ENCODE peak calls at places on chromosome 22, in five cellular contexts. C is kidney, T is SJSA1, J is cardiac muscle cell, U is heart right ventricle. V is an unnamed sample.

GRCh38 chr22:32409977-32410376 is 2.1 kb downstream of the RTCB start:
- DNase-seq in C (no peak), J (no peak), T (no peak), U (no peak), V (no peak)

GRCh38 chr22:19904881-19905618 is 36.5 kb upstream of the COMT start:
- DNase-seq in J (no peak), U (no peak), T (peak; percentile 68), C (no peak), V (no peak)

GRCh38 chr22:31102441-31103081 is 4.8 kb downstream of the SELENOM start:
- DNase-seq in C (peak; percentile 91), J (peak; percentile 97), T (peak; percentile 80), U (peak; percentile 67), V (no peak)

GRCh38 chr22:50146440-50147228 is 23.9 kb upstream of the PANX2 start:
- DNase-seq in U (peak; percentile 59), C (peak; percentile 83), T (no peak), J (peak; percentile 83), V (peak; percentile 60)

GRCh38 chr22:50527921-50528681 is 1.7 kb downstream of the TYMP start:
- DNase-seq in C (no peak), T (no peak), J (no peak), U (no peak), V (peak; percentile 46)

GRCh38 chr22:16955678-16956210 is 52.3 kb downstream of the GAB4 start:
- DNase-seq in C (no peak), J (no peak), U (no peak), T (no peak), V (no peak)

GRCh38 chr22:17980638-17981051 is 43.7 kb downstream of the MICAL3 start:
- DNase-seq in U (peak; percentile 33), C (no peak), J (peak; percentile 56), T (no peak), V (peak; percentile 56)

GRCh38 chr22:35777335-35777975 is 59.8 kb downstream of the APOL5 start:
- DNase-seq in C (no peak), T (peak; percentile 70), J (peak; percentile 78), U (no peak), V (no peak)

DNA sequence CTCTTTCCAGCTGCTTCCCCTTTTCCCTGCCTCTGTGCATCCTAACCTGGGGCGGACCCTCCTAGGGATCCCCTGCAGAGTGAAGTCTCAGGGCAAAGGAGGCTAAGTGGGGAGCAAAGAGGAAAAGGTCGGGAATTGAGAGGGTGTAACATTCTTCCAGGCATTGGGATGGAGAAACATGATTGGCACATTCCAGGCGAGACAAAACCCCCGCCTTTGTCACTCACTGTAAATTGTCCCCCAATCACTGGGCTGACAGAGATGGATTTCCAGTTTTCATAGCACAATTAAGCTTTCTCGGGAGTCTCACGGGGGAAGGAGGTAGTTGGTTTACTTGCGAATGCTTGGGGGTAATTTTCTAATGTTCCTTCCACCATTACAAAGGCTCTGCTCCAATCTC is 74.9 kb downstream of the MIAT start:
- DNase-seq in C (no peak), U (no peak), T (no peak), J (no peak), V (no peak)
- H3K27ac ChIP-seq in C (no peak overlapping the region), U (no peak overlapping the region), T (no peak overlapping the region), J (no peak overlapping the region), V (no peak overlapping the region)

GRCh38 chr22:39996732-39997131 is 2.0 kb downstream of the FAM83F start:
- DNase-seq in U (no peak), C (no peak), T (no peak), J (no peak), V (no peak)

GRCh38 chr22:39994566-39995345 is at the start of gene FAM83F:
- DNase-seq in U (peak; percentile 25), T (no peak), J (peak; percentile 34), C (peak; percentile 76), V (peak; percentile 58)

GRCh38 chr22:39992088-39992826 is 2.5 kb upstream of the FAM83F start:
- DNase-seq in T (no peak), J (no peak), U (no peak), C (no peak), V (no peak)

GRCh38 chr22:39995346-39996252 is 845 bp downstream of the FAM83F start:
- DNase-seq in J (no peak), U (no peak), T (no peak), C (peak; percentile 79), V (no peak)

GRCh38 chr22:39994046-39994565 is 648 bp upstream of the FAM83F start:
- DNase-seq in J (no peak), C (peak; percentile 48), U (no peak), T (no peak), V (no peak)
- H3K4me3 ChIP-seq in J (no peak overlapping the region), C (no peak overlapping the region), U (no peak overlapping the region), T (no peak overlapping the region), V (no peak overlapping the region)

GRCh38 chr22:45309422-45310227 is at the start of gene FAM118A:
- DNase-seq in J (peak; percentile 96), U (peak; percentile 96), C (peak; percentile 97), T (peak; percentile 95), V (peak; percentile 93)

GRCh38 chr22:45312856-45313255 is 3.1 kb downstream of the FAM118A start:
- DNase-seq in C (no peak), U (no peak), J (no peak), T (no peak), V (no peak)

GRCh38 chr22:45310331-45311032 is 748 bp downstream of the FAM118A start:
- DNase-seq in U (no peak), T (no peak), J (no peak), C (no peak), V (peak; percentile 62)

GRCh38 chr22:45312415-45312814 is 2.7 kb downstream of the FAM118A start:
- DNase-seq in C (no peak), T (no peak), J (no peak), U (no peak), V (no peak)

DNA sequence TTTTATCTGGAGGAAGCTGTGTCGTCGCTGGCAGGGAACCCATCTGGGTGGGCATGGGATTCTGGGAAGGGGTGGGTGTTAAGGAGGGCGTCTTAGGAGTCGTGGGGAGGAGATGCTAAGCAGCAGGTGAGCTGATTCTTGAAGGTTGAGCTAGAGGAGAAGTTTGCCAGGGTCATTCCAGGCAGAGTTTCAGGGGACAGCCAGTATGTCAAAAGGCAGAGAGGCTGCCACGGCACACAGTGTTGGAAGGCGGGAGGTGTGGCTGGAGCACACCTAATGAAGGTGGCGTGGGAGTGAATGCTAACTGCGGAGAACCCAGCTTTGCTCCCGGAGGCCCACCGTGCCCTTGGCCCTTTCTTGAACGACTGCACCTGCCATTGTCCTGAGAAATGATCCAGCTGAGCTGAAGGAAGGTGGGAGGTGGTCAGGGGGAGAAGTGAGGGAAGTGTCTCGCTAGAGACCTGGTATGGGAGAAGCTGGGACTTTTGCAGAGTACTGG is 1.3 kb downstream of the FAM118A start:
- DNase-seq in T (no peak), C (no peak), J (no peak), U (no peak), V (no peak)
- H3K27ac ChIP-seq in T (no peak overlapping the region), C (no peak overlapping the region), J (no peak overlapping the region), U (peak overlapping the region; percentile 86), V (peak overlapping the region; percentile 77)

DNA sequence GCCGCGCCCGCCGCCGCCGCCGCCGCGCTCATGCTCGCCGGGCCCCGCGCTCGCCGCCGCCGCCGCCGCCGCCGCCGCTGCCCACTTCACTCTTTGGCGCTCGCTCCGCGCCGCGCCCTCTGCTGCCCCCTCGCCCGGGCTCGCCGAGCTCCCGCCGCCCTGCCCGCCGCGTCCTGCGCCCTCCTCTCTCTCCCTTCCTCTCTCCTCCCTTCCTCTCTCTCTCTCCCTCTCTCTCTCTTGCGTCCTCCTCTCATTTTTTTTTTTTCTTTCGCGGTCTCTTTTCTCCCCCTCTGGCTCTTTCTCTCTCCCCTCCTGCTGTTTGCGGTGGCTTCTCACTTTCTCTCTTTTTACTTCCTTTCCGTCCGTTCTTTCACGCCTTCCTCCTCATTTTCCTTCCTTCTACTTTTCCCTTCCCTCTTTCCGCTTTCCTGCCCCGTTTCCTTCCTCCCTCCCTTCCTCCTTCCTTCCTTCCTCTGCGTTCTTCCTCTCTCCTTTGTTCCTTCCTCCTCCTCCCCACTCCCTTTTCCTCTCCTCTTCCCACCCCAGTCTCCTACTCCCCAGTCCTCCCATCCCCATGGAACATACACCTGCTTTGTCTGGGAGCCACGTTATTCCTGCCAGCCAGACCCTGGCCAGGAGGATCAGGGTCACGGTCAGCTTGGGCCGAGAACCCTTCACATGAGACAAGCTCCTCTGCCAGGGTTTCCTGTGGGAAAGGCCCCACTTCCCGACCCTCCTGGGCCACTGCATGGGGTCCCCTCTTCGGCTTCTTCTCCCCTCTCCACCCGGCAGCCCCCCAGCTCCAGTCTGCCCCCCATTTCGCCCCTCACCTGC is 19.3 kb upstream of the SHISAL1 start:
- DNase-seq in C (no peak), J (peak; percentile 51), T (peak; percentile 42), U (peak; percentile 48), V (no peak)
- H3K4me3 ChIP-seq in C (no peak overlapping the region), J (peak overlapping the region; percentile 17), T (no peak overlapping the region), U (no peak overlapping the region), V (no peak overlapping the region)

GRCh38 chr22:24737582-24737981 is 36.9 kb downstream of the PIWIL3 start:
- DNase-seq in C (no peak), T (no peak), U (no peak), J (no peak), V (no peak)
- H3K27ac ChIP-seq in C (no peak overlapping the region), T (no peak overlapping the region), U (no peak overlapping the region), J (no peak overlapping the region), V (no peak overlapping the region)

DNA sequence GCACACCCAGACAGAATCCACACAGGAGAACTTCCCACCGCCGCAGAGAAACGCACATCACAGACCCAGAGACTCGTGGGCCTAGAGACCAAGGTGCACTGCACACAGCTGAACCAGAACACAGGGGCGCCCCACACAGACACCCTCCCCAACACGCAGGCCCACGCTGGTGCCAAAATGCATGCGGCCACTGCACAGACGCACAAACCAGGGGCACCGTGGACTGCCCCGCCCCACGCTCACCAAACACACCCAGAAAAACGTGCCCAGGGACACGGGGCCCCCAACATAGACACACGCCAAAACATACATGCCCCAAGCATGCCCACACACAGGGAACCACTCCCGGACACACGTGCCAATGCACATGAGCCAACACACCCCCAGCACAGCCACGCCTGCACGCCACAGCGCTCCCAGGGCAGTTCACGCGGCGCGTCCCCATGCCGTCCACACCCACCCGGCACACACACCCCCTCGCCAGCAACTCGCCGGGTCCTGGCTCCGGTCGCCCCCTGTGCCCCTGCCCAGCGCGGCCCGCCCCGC is 7.8 kb downstream of the ELFN2 start:
- DNase-seq in C (peak; percentile 73), U (no peak), T (no peak), J (no peak), V (no peak)
- H3K4me3 ChIP-seq in C (no peak overlapping the region), U (peak overlapping the region; percentile 10), T (no peak overlapping the region), J (peak overlapping the region; percentile 36), V (peak overlapping the region; percentile 29)

V was measured in lower lobe of right lung.